ENCODE peak calls at places on chromosomes 1 and 21, in four cellular contexts. One of them, this sample, is unnamed.

GRCh38 chr1:115546846-115547245 is 94.9 kb upstream of the VANGL1 start:
- DNase-seq in K562: no peak
- DNase-seq in A549: no peak
- DNase-seq in HepG2: no peak
- DNase-seq in this sample: no peak

GRCh38 chr1:228058981-228059535 is 23.4 kb upstream of the ARF1 start:
- DNase-seq in A549: no peak
- DNase-seq in K562: no peak
- DNase-seq in HepG2: no peak
- DNase-seq in this sample: no peak

GRCh38 chr1:234611153-234611798 is 1.3 kb upstream of the IRF2BP2 start:
- DNase-seq in K562: no peak
- DNase-seq in A549: peak
- DNase-seq in HepG2: peak
- DNase-seq in this sample: peak

GRCh38 chr1:27979151-27979858 is 19.5 kb downstream of the XKR8 start:
- DNase-seq in HepG2: no peak
- DNase-seq in A549: peak
- DNase-seq in K562: peak
- DNase-seq in this sample: peak

GRCh38 chr21:14325575-14325974 is 57.4 kb downstream of the HSPA13 start:
- DNase-seq in A549: no peak
- DNase-seq in HepG2: peak
- DNase-seq in K562: no peak
- DNase-seq in this sample: no peak

GRCh38 chr1:15402809-15403450 is 6.8 kb upstream of the EFHD2 start:
- DNase-seq in K562: no peak
- DNase-seq in A549: no peak
- DNase-seq in HepG2: no peak
- DNase-seq in this sample: no peak

GRCh38 chr1:64093941-64094340 is 109.5 kb upstream of the UBE2U start:
- DNase-seq in K562: no peak
- DNase-seq in A549: no peak
- DNase-seq in HepG2: no peak
- DNase-seq in this sample: peak

GRCh38 chr21:42614391-42614790 is 39.0 kb upstream of the PDE9A start:
- DNase-seq in A549: no peak
- DNase-seq in K562: no peak
- DNase-seq in HepG2: no peak
- DNase-seq in this sample: no peak

GRCh38 chr1:88774151-88774556 is 90.1 kb downstream of the PKN2 start:
- DNase-seq in A549: peak
- DNase-seq in HepG2: peak
- DNase-seq in K562: no peak
- DNase-seq in this sample: no peak

GRCh38 chr21:45444385-45444784 is 39.4 kb downstream of the COL18A1 start:
- DNase-seq in K562: no peak
- DNase-seq in HepG2: no peak
- DNase-seq in A549: no peak
- DNase-seq in this sample: no peak

GRCh38 chr1:8015036-8015808 is 10.9 kb downstream of the ERRFI1 start:
- DNase-seq in K562: peak
- DNase-seq in HepG2: peak
- DNase-seq in A549: peak
- DNase-seq in this sample: peak

GRCh38 chr1:67213164-67213563 is 46.9 kb downstream of the IL23R start:
- DNase-seq in A549: peak
- DNase-seq in K562: peak
- DNase-seq in HepG2: peak
- DNase-seq in this sample: peak

GRCh38 chr1:70685300-70686286 is 274.5 kb downstream of the CTH start:
- DNase-seq in HepG2: peak
- DNase-seq in A549: peak
- DNase-seq in K562: peak
- DNase-seq in this sample: peak

GRCh38 chr21:32297449-32297848 is 1.2 kb upstream of the MRAP start:
- DNase-seq in A549: no peak
- DNase-seq in HepG2: no peak
- DNase-seq in K562: no peak
- DNase-seq in this sample: no peak

GRCh38 chr1:8174807-8175206 is 143.1 kb upstream of the SLC45A1 start:
- DNase-seq in K562: no peak
- DNase-seq in A549: peak
- DNase-seq in HepG2: no peak
- DNase-seq in this sample: no peak

GRCh38 chr1:91121366-91121765 is 99.5 kb upstream of the ZNF644 start:
- DNase-seq in HepG2: peak
- DNase-seq in A549: no peak
- DNase-seq in K562: no peak
- DNase-seq in this sample: no peak

GRCh38 chr1:163472267-163472666 is 150.5 kb downstream of the NUF2 start:
- DNase-seq in HepG2: no peak
- DNase-seq in A549: no peak
- DNase-seq in K562: no peak
- DNase-seq in this sample: no peak

GRCh38 chr1:942411-942821 is 16.6 kb downstream of the NOC2L start:
- DNase-seq in HepG2: no peak
- DNase-seq in K562: peak
- DNase-seq in A549: peak
- DNase-seq in this sample: no peak

GRCh38 chr1:941027-941587 is 17.4 kb downstream of the SAMD11 start:
- DNase-seq in A549: no peak
- DNase-seq in K562: no peak
- DNase-seq in HepG2: no peak
- DNase-seq in this sample: no peak

GRCh38 chr1:940121-941026 is 16.7 kb downstream of the SAMD11 start:
- DNase-seq in A549: peak
- DNase-seq in HepG2: peak
- DNase-seq in K562: peak
- DNase-seq in this sample: peak

GRCh38 chr1:942864-943533 is 16.1 kb downstream of the NOC2L start:
- DNase-seq in A549: peak
- DNase-seq in K562: peak
- DNase-seq in HepG2: no peak
- DNase-seq in this sample: peak

GRCh38 chr1:941588-942383 is 17.3 kb downstream of the NOC2L start:
- DNase-seq in K562: peak
- DNase-seq in HepG2: peak
- DNase-seq in A549: peak
- DNase-seq in this sample: peak
- TF ChIP-seq MAZ in K562: no peak
- TF ChIP-seq MAZ in HepG2: no peak
- TF ChIP-seq MAZ in A549: no peak
- TF ChIP-seq MAZ in this sample: peak

DNA sequence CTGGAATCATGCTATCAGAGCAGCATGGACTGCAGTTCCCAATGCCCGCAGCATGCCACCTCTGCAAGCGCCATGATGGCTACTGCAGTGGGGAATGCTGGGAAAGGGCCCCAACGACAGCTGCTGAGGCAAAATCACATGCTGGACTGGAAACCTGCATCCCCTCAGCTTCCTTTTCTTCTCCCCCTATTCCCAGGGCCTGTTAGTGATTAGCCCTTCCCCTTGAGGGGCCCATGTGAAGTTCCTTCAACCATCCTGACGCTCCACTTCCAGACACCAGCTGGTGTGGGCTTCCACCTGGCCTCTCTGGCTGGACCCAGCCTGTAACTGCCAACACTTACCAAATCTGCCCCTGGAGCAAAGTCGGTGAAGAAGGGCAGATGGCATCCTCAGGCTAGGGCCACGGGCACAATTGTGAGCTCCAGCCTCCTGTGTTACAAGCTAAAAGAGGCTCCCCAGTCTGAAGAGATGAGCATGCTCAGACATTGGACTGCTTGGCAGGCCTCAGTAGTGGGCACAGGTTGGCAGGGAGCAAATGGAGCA is 22.1 kb upstream of the SDC3 start:
- DNase-seq in A549: no peak
- DNase-seq in HepG2: no peak
- DNase-seq in K562: no peak
- DNase-seq in this sample: no peak
- TF ChIP-seq MAZ in A549: no peak
- TF ChIP-seq MAZ in HepG2: no peak
- TF ChIP-seq MAZ in K562: no peak
- TF ChIP-seq MAZ in this sample: no peak

GRCh38 chr1:224331326-224331725 is 1.4 kb upstream of the NVL start:
- DNase-seq in HepG2: no peak
- DNase-seq in A549: no peak
- DNase-seq in K562: no peak
- DNase-seq in this sample: no peak

GRCh38 chr1:224329842-224330753 is at the start of gene NVL:
- DNase-seq in A549: peak
- DNase-seq in HepG2: peak
- DNase-seq in K562: peak
- DNase-seq in this sample: peak

GRCh38 chr1:224333939-224334701 is 4.1 kb upstream of the NVL start:
- DNase-seq in A549: no peak
- DNase-seq in K562: peak
- DNase-seq in HepG2: no peak
- DNase-seq in this sample: peak

GRCh38 chr1:224331824-224332223 is 1.9 kb upstream of the NVL start:
- DNase-seq in A549: no peak
- DNase-seq in K562: no peak
- DNase-seq in HepG2: no peak
- DNase-seq in this sample: no peak

DNA sequence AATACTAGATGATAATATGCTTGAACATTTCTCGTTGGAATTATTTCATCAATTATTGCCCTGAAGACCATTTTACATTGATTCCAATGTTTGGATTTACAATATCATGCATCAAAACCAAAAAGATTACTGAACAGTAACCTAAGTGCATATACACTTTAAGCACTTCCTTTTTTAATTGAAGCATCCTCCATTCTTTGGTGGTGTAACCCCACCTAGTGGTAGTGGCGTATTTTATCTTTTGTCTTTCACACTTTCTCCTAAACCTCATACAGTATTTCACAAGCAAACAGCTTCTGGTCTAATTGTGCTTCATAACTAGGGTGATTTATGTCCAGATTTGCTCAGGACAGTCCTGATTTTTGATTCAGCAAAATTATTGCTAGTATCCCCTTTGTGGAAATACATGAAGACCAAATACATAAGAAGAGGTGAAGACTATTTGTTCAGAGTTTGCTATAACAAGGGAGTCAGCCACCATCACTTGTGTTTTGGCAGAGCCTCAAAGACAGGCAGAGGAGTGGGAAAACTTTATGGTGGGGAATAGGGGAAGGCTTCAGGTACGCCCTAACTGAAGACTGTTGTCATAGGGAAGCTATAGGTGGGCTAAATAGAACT is 3.4 kb upstream of the NVL start:
- DNase-seq in K562: peak
- DNase-seq in HepG2: peak
- DNase-seq in A549: peak
- DNase-seq in this sample: peak
- TF ChIP-seq MAZ in K562: no peak
- TF ChIP-seq MAZ in HepG2: no peak
- TF ChIP-seq MAZ in A549: no peak
- TF ChIP-seq MAZ in this sample: no peak

DNA sequence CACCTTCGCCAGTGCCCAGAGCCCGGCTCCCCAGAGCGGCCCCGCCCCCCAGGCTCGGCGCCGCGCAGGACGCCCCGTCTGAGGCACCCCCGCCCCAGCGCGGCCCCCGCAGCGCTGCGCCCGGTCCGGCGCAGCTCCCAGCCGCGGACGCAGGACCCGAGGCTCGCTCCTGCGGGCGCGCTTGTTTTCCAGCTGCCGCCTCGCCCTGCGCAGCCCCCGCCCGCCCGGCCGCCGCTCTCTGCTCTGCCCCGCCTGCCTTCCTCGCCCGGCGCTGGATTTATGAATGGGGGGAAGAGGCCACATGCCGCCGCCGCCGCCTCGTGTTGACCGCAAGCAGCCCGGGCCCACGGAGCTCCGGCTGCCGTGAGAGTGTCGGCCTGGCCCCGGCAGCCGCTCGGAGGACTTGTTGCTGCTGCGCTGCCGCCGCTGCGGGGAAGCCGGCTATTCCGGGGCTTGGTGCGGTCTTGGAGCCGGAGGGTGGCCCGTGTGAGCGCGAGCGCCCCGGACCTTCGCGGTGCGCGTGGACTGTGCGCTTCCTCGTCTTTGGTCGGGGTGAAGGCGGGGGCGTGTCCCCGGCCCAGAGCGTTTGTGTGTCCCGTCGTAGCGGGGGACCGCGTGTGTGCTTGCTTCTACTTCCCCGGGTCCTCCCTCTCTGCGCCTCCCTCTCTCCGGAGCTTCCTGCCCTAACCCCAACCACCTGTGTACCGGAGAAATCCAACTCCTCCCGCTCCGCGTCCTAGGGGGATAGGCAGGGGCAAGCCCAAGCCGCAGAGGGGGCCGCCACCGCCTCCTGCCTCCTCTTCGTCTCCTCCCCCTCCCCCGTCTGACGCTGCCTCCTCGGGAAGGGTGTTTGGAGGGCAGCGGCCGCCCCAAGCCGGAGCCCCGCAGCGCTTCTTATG is 739 bp downstream of the KCNC4 start:
- DNase-seq in K562: peak
- DNase-seq in A549: peak
- DNase-seq in HepG2: no peak
- DNase-seq in this sample: no peak
- TF ChIP-seq MAZ in K562: peak
- TF ChIP-seq MAZ in A549: no peak
- TF ChIP-seq MAZ in HepG2: no peak
- TF ChIP-seq MAZ in this sample: no peak

GRCh38 chr1:95604784-95605183 is 370.8 kb downstream of the RWDD3 start:
- DNase-seq in A549: no peak
- DNase-seq in HepG2: no peak
- DNase-seq in K562: no peak
- DNase-seq in this sample: no peak
- TF ChIP-seq MAZ in A549: no peak
- TF ChIP-seq MAZ in HepG2: no peak
- TF ChIP-seq MAZ in K562: no peak
- TF ChIP-seq MAZ in this sample: no peak

DNA sequence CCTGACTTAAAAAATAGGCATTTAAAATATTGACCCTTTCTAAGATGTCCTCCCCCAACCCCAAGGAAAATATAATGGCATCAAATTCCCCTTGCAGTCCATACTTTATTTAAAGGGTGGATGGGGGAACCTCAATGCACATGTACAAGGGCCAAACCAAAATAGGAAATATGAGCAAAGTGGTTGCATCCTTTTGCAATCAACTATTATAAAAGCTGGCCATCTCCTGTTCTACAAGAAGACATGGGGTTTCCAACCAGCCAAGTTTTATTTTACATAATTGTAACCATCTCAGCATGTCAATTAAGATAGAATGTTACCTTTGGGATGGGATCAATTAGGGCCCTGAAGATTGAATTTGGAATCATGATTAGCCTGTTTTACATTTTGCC is 146.8 kb upstream of the NFIA start:
- DNase-seq in A549: no peak
- DNase-seq in HepG2: no peak
- DNase-seq in K562: no peak
- DNase-seq in this sample: no peak
- TF ChIP-seq MAZ in A549: no peak
- TF ChIP-seq MAZ in HepG2: no peak
- TF ChIP-seq MAZ in K562: no peak
- TF ChIP-seq MAZ in this sample: no peak